ENCODE peak calls at places on chromosomes 11 and 22, in ten cellular contexts. T is AG04450; Y is right lobe of liver; A is keratinocyte; K is cardiac muscle cell; V is lower lobe of right lung; D is CD8-positive, alpha-beta T cell; E is upper lobe of right lung; W is dorsolateral prefrontal cortex; U is endodermal cell. O is an unnamed sample.

GRCh38 chr11:76844511-76844910 is 16.2 kb upstream of the ACER3 start:
- DNase-seq in T (no peak), U (no peak), W (no peak), K (no peak), E (no peak), A (no peak), Y (no peak), V (no peak), D (no peak), O (no peak)

GRCh38 chr11:32892355-32893090 is at the start of gene QSER1:
- DNase-seq in K (peak), E (peak), A (no peak), Y (peak), D (peak), V (peak), T (no peak), U (peak), W (peak), O (peak)

GRCh38 chr11:112961751-112962747 is 829 bp downstream of the NCAM1 start:
- DNase-seq in K (peak), T (no peak), W (peak), E (peak), U (peak), V (peak), Y (peak), A (no peak), D (no peak), O (peak)

GRCh38 chr11:110795124-110795624 is 82.9 kb upstream of the ARHGAP20 start:
- DNase-seq in W (no peak), V (no peak), A (no peak), K (no peak), D (no peak), E (no peak), Y (no peak), U (no peak), T (no peak), O (no peak)

GRCh38 chr11:114044042-114044871 is 15.3 kb upstream of the ZBTB16 start:
- DNase-seq in K (no peak), U (no peak), Y (no peak), D (no peak), E (no peak), T (no peak), W (no peak), A (no peak), V (no peak), O (no peak)

GRCh38 chr11:107430525-107430924 is 27.1 kb downstream of the CWF19L2 start:
- DNase-seq in T (no peak), E (no peak), A (no peak), K (no peak), Y (no peak), U (no peak), W (no peak), V (no peak), D (no peak), O (no peak)

GRCh38 chr11:104254347-104254746 is 90.4 kb upstream of the PDGFD start:
- DNase-seq in A (no peak), V (no peak), T (no peak), Y (no peak), K (peak), E (peak), D (no peak), U (peak), W (no peak), O (no peak)

GRCh38 chr11:117796456-117797428 is at the start of gene DSCAML1:
- DNase-seq in Y (no peak), V (no peak), U (peak), W (peak), K (peak), A (no peak), E (no peak), D (no peak), T (no peak), O (peak)

GRCh38 chr11:1390603-1391164 is 950 bp downstream of the BRSK2 start:
- DNase-seq in D (no peak), E (no peak), V (no peak), W (no peak), U (peak), A (no peak), T (no peak), K (peak), Y (no peak), O (no peak)

GRCh38 chr11:60847281-60847680 is 5.4 kb downstream of the CCDC86 start:
- DNase-seq in T (no peak), D (no peak), A (no peak), Y (no peak), K (no peak), W (no peak), V (no peak), U (no peak), E (no peak), O (no peak)

GRCh38 chr11:6297831-6298230 is 22.5 kb downstream of the CAVIN3 start:
- DNase-seq in E (no peak), A (no peak), D (no peak), T (no peak), K (no peak), V (no peak), U (no peak), Y (no peak), W (no peak), O (no peak)

GRCh38 chr11:85845052-85845631 is 10.0 kb upstream of the CCDC83 start:
- DNase-seq in D (no peak), A (no peak), K (no peak), Y (no peak), U (no peak), V (no peak), E (no peak), W (no peak), T (no peak), O (no peak)
- H3K27ac ChIP-seq in D (no peak), A (no peak), K (no peak), Y (no peak), U (no peak), V (no peak), E (no peak), W (no peak), T (no peak), O (peak)

GRCh38 chr22:40218152-40218551 is 40.4 kb downstream of the TNRC6B start:
- DNase-seq in E (no peak), V (no peak), T (no peak), U (no peak), A (no peak), W (no peak), K (no peak), Y (no peak), D (no peak), O (no peak)
- TF ChIP-seq CTCF in E (no peak), V (no peak), T (no peak), U (no peak), A (no peak), W (no peak), K (no peak), Y (no peak), D (no peak), O (no peak)

GRCh38 chr11:69321877-69322350 is 28.0 kb downstream of the MYEOV start:
- DNase-seq in K (no peak), V (no peak), E (peak), D (no peak), U (peak), W (peak), Y (no peak), T (peak), A (peak), O (no peak)
- H3K4me3 ChIP-seq in K (no peak), V (no peak), E (no peak), D (no peak), U (no peak), W (no peak), Y (no peak), T (no peak), A (no peak), O (no peak)

GRCh38 chr11:9396310-9396709 is 11.9 kb downstream of the IPO7 start:
- DNase-seq in T (no peak), D (no peak), A (no peak), E (no peak), K (no peak), V (no peak), W (no peak), U (no peak), Y (no peak), O (no peak)
- H3K27ac ChIP-seq in T (no peak), D (no peak), A (no peak), E (no peak), K (peak), V (no peak), W (no peak), U (no peak), Y (no peak), O (no peak)

DNA sequence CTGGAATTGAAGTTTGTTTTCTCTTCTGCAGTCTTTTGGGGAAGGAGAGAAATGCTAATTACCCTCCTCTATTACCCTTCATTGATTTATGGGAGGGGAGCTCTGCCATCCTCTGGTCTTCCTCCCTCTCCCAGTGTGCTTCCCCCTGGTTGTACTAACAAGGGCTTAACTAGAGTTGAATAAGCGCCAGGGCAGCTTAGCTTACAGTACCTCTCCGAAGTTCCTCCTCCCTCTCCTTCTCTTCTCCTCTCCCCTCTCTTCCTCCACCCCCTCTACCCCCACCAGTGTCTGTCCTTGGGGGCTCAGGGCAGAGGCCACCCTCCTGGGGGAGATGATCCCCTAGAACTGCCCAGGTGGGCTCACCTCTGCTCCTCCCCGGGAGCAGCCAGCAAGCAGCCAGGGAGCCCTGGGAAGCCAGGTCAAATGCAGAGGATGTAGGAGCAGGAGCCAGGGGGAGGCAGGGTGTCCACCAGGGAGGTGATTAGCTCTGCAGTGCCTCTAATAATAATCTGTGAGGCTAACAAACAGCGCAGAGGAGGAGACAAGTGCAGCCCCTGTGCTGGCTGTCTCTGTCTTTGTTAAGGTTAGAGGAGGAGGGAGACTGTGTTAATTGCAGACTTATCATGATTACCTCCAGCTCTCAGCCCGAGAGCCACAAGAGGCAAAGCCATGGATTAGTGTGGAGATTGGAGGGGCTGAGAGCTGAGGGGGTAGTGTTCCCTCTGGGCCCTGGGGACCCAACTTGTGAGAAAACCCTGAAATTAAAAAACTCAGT is 191.6 kb upstream of the CADM1 start:
- DNase-seq in K (no peak), A (no peak), T (no peak), U (no peak), W (no peak), D (no peak), V (no peak), Y (no peak), E (no peak), O (no peak)
- TF ChIP-seq CTCF in K (no peak), A (no peak), T (no peak), U (no peak), W (no peak), D (no peak), V (no peak), Y (no peak), E (no peak), O (no peak)

GRCh38 chr22:30607300-30607930 is 441 bp downstream of the TCN2 start:
- DNase-seq in K (no peak), V (no peak), W (no peak), A (no peak), U (no peak), D (no peak), E (no peak), T (no peak), Y (no peak), O (no peak)
- H3K4me3 ChIP-seq in K (peak), V (peak), W (peak), A (no peak), U (peak), D (peak), E (peak), T (peak), Y (peak), O (peak)

GRCh38 chr11:46577058-46577457 is 16.8 kb downstream of the AMBRA1 start:
- DNase-seq in U (no peak), W (no peak), D (no peak), K (no peak), A (no peak), T (no peak), V (no peak), E (no peak), Y (no peak), O (no peak)
- H3K27ac ChIP-seq in U (no peak), W (no peak), D (no peak), K (no peak), A (no peak), T (no peak), V (no peak), E (no peak), Y (no peak), O (no peak)

GRCh38 chr11:66004186-66004585 is 1.9 kb downstream of the BANF1 start:
- DNase-seq in V (no peak), E (no peak), K (no peak), D (no peak), A (no peak), U (no peak), Y (no peak), W (no peak), T (no peak), O (no peak)

GRCh38 chr11:66003291-66003690 is 988 bp downstream of the BANF1 start:
- DNase-seq in V (no peak), W (no peak), U (no peak), Y (no peak), K (no peak), E (no peak), D (no peak), A (no peak), T (no peak), O (no peak)

GRCh38 chr11:66006134-66006890 is 4.0 kb downstream of the BANF1 start:
- DNase-seq in U (peak), V (no peak), T (no peak), Y (no peak), K (no peak), W (no peak), E (no peak), A (no peak), D (no peak), O (no peak)

GRCh38 chr11:66002648-66003225 is 434 bp downstream of the BANF1 start:
- DNase-seq in K (peak), D (no peak), E (no peak), Y (peak), U (peak), A (no peak), V (peak), T (no peak), W (peak), O (peak)

GRCh38 chr11:66001941-66002647 is at the start of the genes BANF1 and EIF1AD:
- DNase-seq in A (peak), W (peak), D (peak), U (peak), Y (peak), T (peak), K (peak), V (peak), E (peak), O (peak)
- TF ChIP-seq CTCF in A (no peak), W (peak), D (no peak), U (no peak), Y (no peak), T (no peak), K (no peak), V (no peak), E (no peak), O (peak)

O was measured in uterus.